ENCODE peak calls at places on chromosome 1, in eight cellular contexts. X is IMR-90, B is H54, J is heart left ventricle, W is right lobe of liver, Z is ovary, Y is gastrocnemius medialis, F is transverse colon. C is an unnamed sample.

GRCh38 chr1:94095112-94095637 is 25.8 kb downstream of the ABCA4 start:
- DNase-seq in W (no peak), J (peak), X (peak), F (peak), Y (peak), B (no peak), Z (peak), C (no peak)

GRCh38 chr1:64915381-64916274 is 50.7 kb downstream of the JAK1 start:
- DNase-seq in F (peak), W (peak), Z (no peak), X (peak), B (no peak), Y (no peak), J (no peak), C (no peak)

GRCh38 chr1:64006276-64007051 is 197.0 kb upstream of the UBE2U start:
- DNase-seq in F (no peak), B (peak), Z (no peak), X (peak), J (no peak), Y (no peak), W (no peak), C (no peak)

GRCh38 chr1:147053269-147053668 is 115.1 kb downstream of the NBPF12 start:
- DNase-seq in Y (no peak), W (no peak), X (no peak), J (no peak), B (no peak), Z (no peak), F (no peak), C (no peak)

GRCh38 chr1:11648039-11648438 is 6.2 kb downstream of the FBXO2 start:
- DNase-seq in Z (no peak), B (no peak), X (no peak), Y (no peak), F (no peak), J (peak), W (no peak), C (no peak)

GRCh38 chr1:2803086-2803930 is 1.8 kb upstream of the TTC34 start:
- DNase-seq in X (no peak), F (no peak), B (no peak), J (peak), Y (no peak), W (no peak), Z (no peak), C (no peak)

GRCh38 chr1:25922633-25923567 is 16.7 kb upstream of the STMN1 start:
- DNase-seq in B (no peak), J (peak), Y (no peak), W (peak), Z (peak), X (no peak), F (peak), C (peak)

GRCh38 chr1:19397217-19397945 is 85.3 kb downstream of the SLC66A1 start:
- DNase-seq in B (no peak), X (no peak), Y (no peak), J (no peak), Z (no peak), F (no peak), W (no peak), C (no peak)

DNA sequence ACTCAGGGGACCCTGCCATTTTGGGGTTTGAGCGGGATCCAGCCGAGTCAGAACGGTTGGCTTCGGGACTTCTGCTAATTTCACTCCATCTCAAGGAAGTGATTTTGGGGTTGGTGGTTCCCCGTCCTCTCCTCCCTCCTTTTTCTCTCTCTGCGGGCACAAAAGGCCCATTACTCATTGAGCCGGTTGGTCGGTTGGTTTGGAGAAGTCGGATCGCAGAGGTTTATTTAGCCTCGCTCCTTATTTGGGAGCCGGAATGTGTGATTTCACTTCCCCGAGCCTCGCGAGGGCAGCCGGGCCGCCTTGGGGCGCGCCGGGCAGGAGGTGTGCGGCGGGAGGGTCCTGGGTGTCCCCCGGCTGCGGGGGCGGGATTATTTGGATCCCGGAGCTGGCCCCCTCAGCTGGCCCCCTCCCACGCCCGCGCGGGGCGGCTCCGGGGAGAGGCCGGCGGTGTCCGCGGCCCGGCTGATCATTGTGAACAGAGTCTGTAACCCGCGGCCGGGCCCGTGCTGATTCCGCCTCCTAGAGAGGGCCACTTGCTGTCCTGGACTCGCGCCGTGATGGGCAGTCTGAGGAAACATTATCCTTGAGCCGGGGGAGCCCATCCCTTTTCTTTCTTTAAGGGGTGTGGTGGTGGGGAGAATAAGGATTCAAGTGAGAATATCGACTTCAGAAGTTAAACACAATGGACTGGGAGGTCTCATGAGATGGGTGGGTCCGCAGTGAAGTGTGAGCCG is 1.2 kb downstream of the MAPKAPK2 start:
- DNase-seq in B (peak), Z (peak), Y (peak), X (peak), W (peak), F (peak), J (peak), C (peak)
- TF ChIP-seq POLR2A in B (no peak), Z (peak), Y (peak), X (peak), W (peak), F (peak), J (peak), C (no peak)

GRCh38 chr1:157153743-157154142 is 15.5 kb upstream of the ETV3 start:
- DNase-seq in F (peak), Z (no peak), J (no peak), B (no peak), X (no peak), W (no peak), Y (no peak), C (no peak)
- TF ChIP-seq POLR2A in F (no peak), Z (no peak), J (no peak), B (no peak), X (no peak), W (no peak), Y (no peak), C (no peak)

DNA sequence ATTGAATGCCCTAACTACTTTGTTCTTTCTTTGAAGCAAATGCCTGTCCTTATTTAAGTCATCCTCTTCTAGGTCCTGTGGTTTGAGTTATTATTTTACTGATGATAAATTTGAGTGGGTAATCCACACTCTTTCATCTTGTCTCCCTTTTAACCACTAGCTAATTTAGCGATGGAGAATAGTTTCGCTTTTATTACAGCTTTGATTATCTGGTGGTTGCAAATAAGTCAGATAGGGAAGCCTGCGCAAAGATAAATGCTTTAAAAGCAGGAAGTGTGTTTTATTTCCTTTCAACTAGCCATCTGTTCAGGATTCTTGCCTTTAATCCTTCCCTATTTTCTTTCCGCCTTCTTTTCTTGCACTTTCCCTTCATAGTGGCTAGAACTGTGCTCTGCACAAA is 129.0 kb downstream of the TGFB2 start:
- DNase-seq in F (no peak), J (no peak), X (no peak), Y (no peak), B (no peak), Z (no peak), W (no peak), C (no peak)
- TF ChIP-seq POLR2A in F (no peak), J (no peak), X (no peak), Y (no peak), B (no peak), Z (no peak), W (no peak), C (no peak)

GRCh38 chr1:220791287-220791686 is 4.6 kb downstream of the MTARC1 start:
- DNase-seq in X (no peak), J (peak), F (no peak), B (no peak), Z (no peak), Y (peak), W (peak), C (no peak)

GRCh38 chr1:220788146-220788545 is 1.4 kb downstream of the MTARC1 start:
- DNase-seq in J (no peak), Z (no peak), X (no peak), F (no peak), W (no peak), Y (no peak), B (no peak), C (no peak)

GRCh38 chr1:220787069-220787614 is 429 bp downstream of the MTARC1 start:
- DNase-seq in F (peak), Z (no peak), W (peak), J (no peak), Y (no peak), B (no peak), X (no peak), C (no peak)

GRCh38 chr1:220789532-220790147 is 2.9 kb downstream of the MTARC1 start:
- DNase-seq in W (no peak), J (no peak), B (no peak), F (no peak), Y (no peak), X (no peak), Z (no peak), C (no peak)

GRCh38 chr1:220788900-220789299 is 2.2 kb downstream of the MTARC1 start:
- DNase-seq in F (no peak), J (no peak), Y (no peak), X (no peak), Z (no peak), B (no peak), W (peak), C (no peak)
- TF ChIP-seq POLR2A in F (no peak), J (no peak), Y (no peak), X (no peak), Z (no peak), B (no peak), W (no peak), C (no peak)

GRCh38 chr1:52055854-52056109 is 313 bp upstream of the BTF3L4 start:
- DNase-seq in Z (no peak), X (no peak), Y (no peak), F (no peak), B (no peak), J (no peak), W (no peak), C (no peak)

GRCh38 chr1:52055066-52055853 is at the start of gene TXNDC12:
- DNase-seq in W (peak), Z (peak), Y (peak), J (peak), X (peak), F (peak), B (peak), C (peak)

GRCh38 chr1:52057245-52057644 is 1.1 kb downstream of the BTF3L4 start:
- DNase-seq in B (no peak), J (no peak), X (no peak), Y (no peak), F (no peak), Z (no peak), W (no peak), C (peak)

GRCh38 chr1:52056937-52057231 is 789 bp downstream of the BTF3L4 start:
- DNase-seq in J (no peak), W (no peak), B (no peak), F (no peak), Z (no peak), Y (no peak), X (no peak), C (no peak)

GRCh38 chr1:52056110-52056936 is at the start of gene BTF3L4:
- DNase-seq in J (peak), Y (peak), X (peak), F (peak), W (peak), Z (peak), B (peak), C (peak)
- TF ChIP-seq POLR2A in J (no peak), Y (peak), X (peak), F (peak), W (peak), Z (peak), B (peak), C (peak)

GRCh38 chr1:201649776-201650607 is 111.1 kb downstream of the NAV1 start:
- DNase-seq in J (peak), Y (peak), X (peak), Z (peak), F (peak), W (peak), B (no peak), C (peak)
- TF ChIP-seq POLR2A in J (no peak), Y (peak), X (peak), Z (peak), F (peak), W (no peak), B (no peak), C (no peak)

GRCh38 chr1:226702318-226702956 is 36.6 kb downstream of the ITPKB start:
- DNase-seq in F (no peak), B (no peak), Z (no peak), Y (peak), W (no peak), X (peak), J (peak), C (peak)
- TF ChIP-seq POLR2A in F (no peak), B (no peak), Z (no peak), Y (no peak), W (no peak), X (no peak), J (no peak), C (no peak)

DNA sequence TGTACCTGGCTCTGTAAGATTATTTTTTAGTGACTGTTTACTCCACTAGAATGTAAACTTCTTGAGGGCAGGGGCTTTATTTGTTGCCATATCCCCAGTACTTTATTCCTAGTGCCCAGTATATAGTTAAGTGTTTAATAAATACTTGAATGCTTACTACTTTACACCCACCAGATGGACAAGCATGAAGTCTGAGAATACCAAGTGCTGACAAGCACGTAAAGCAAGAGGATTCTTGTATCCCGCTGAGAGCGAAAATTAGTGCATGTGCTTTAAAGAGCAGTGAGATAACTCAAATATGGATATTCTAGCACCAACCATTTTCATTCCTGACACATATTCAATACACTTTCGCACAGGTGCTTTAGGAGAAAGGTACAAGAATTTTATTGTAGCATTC is 1.5 kb upstream of the SCCPDH start:
- DNase-seq in W (no peak), Z (no peak), Y (no peak), F (no peak), J (no peak), B (no peak), X (no peak), C (no peak)
- TF ChIP-seq POLR2A in W (no peak), Z (no peak), Y (no peak), F (no peak), J (no peak), B (no peak), X (no peak), C (no peak)

GRCh38 chr1:28577052-28577678 is 14.9 kb upstream of the RAB42 start:
- DNase-seq in X (no peak), B (no peak), F (no peak), W (no peak), J (no peak), Z (no peak), Y (no peak), C (no peak)
- TF ChIP-seq POLR2A in X (no peak), B (no peak), F (no peak), W (no peak), J (no peak), Z (no peak), Y (no peak), C (peak)

GRCh38 chr1:33182452-33182851 is 609 bp upstream of the TRIM62 start:
- DNase-seq in Y (peak), J (no peak), W (no peak), Z (peak), B (no peak), X (peak), F (no peak), C (no peak)

GRCh38 chr1:33182896-33183295 is 1.1 kb upstream of the TRIM62 start:
- DNase-seq in F (no peak), B (no peak), X (no peak), W (no peak), J (no peak), Z (no peak), Y (no peak), C (no peak)

GRCh38 chr1:33181038-33181861 is 593 bp downstream of the TRIM62 start:
- DNase-seq in J (peak), W (peak), Z (peak), B (peak), F (peak), Y (peak), X (peak), C (peak)

GRCh38 chr1:33183306-33183705 is 1.5 kb upstream of the TRIM62 start:
- DNase-seq in W (no peak), Z (no peak), B (no peak), X (no peak), Y (no peak), F (no peak), J (no peak), C (no peak)

DNA sequence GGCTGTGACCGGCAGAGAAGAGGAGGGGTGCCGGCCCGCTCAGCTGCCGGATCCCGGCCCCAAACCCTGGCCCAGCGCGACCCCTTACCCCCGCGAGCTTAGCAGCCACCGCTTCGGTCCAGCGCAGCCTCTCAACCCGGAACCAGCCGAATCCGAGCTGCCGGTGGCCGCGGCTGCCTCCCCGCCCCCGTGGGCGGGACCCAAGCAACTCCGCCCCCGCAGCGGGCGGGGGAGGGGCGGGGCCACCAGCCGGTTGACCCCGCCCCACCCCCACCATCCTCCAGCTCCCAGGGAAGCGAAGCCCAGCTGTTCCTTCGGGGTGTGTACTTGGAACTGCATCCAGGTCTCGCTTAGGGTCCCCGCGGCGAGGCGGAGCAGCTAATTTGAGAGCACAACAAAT is at the start of gene TRIM62:
- DNase-seq in J (peak), X (peak), F (peak), W (peak), B (peak), Z (peak), Y (peak), C (peak)
- TF ChIP-seq POLR2A in J (no peak), X (no peak), F (peak), W (peak), B (peak), Z (peak), Y (peak), C (no peak)